ENCODE peak calls at places on chromosomes 4 and X, in nine cellular contexts. One of them, this sample, is unnamed.

GRCh38 chr4:26214994-26215393 is 105.8 kb upstream of the RBPJ start:
- DNase-seq in effector memory CD8-positive, alpha-beta T cell: no peak
- DNase-seq in endothelial cell: no peak
- DNase-seq in anterior cingulate cortex: no peak
- DNase-seq in H54: no peak
- DNase-seq in CD8-positive, alpha-beta memory T cell: no peak
- DNase-seq in PC-3: no peak
- DNase-seq in WTC11: no peak
- DNase-seq in NCI-H2107: no peak
- DNase-seq in this sample: no peak

GRCh38 chrX:96715412-96715940 is 30.8 kb downstream of the DIAPH2 start:
- DNase-seq in effector memory CD8-positive, alpha-beta T cell: no peak
- DNase-seq in endothelial cell: no peak
- DNase-seq in anterior cingulate cortex: no peak
- DNase-seq in H54: no peak
- DNase-seq in CD8-positive, alpha-beta memory T cell: no peak
- DNase-seq in PC-3: peak
- DNase-seq in WTC11: no peak
- DNase-seq in NCI-H2107: no peak
- DNase-seq in this sample: no peak

GRCh38 chr4:88975925-88976511 is 81.0 kb downstream of the FAM13A start:
- DNase-seq in effector memory CD8-positive, alpha-beta T cell: no peak
- DNase-seq in endothelial cell: no peak
- DNase-seq in anterior cingulate cortex: no peak
- DNase-seq in H54: no peak
- DNase-seq in CD8-positive, alpha-beta memory T cell: no peak
- DNase-seq in PC-3: no peak
- DNase-seq in WTC11: no peak
- DNase-seq in NCI-H2107: no peak
- DNase-seq in this sample: peak

GRCh38 chr4:105126311-105127153 is 20.1 kb upstream of the TET2 start:
- DNase-seq in effector memory CD8-positive, alpha-beta T cell: no peak
- DNase-seq in endothelial cell: no peak
- DNase-seq in anterior cingulate cortex: no peak
- DNase-seq in H54: no peak
- DNase-seq in CD8-positive, alpha-beta memory T cell: no peak
- DNase-seq in PC-3: no peak
- DNase-seq in WTC11: no peak
- DNase-seq in NCI-H2107: no peak
- DNase-seq in this sample: no peak

GRCh38 chr4:89249716-89250361 is 57.8 kb downstream of the GPRIN3 start:
- DNase-seq in effector memory CD8-positive, alpha-beta T cell: no peak
- DNase-seq in endothelial cell: no peak
- DNase-seq in anterior cingulate cortex: no peak
- DNase-seq in H54: no peak
- DNase-seq in CD8-positive, alpha-beta memory T cell: no peak
- DNase-seq in PC-3: no peak
- DNase-seq in WTC11: peak
- DNase-seq in NCI-H2107: no peak
- DNase-seq in this sample: no peak

GRCh38 chr4:177638871-177639270 is 196.6 kb upstream of the AGA start:
- DNase-seq in effector memory CD8-positive, alpha-beta T cell: no peak
- DNase-seq in endothelial cell: no peak
- DNase-seq in anterior cingulate cortex: no peak
- DNase-seq in H54: no peak
- DNase-seq in CD8-positive, alpha-beta memory T cell: no peak
- DNase-seq in PC-3: no peak
- DNase-seq in WTC11: peak
- DNase-seq in NCI-H2107: no peak
- DNase-seq in this sample: no peak

GRCh38 chrX:77070108-77070918 is 376.9 kb upstream of the FGF16 start:
- DNase-seq in effector memory CD8-positive, alpha-beta T cell: no peak
- DNase-seq in endothelial cell: no peak
- DNase-seq in anterior cingulate cortex: no peak
- DNase-seq in H54: no peak
- DNase-seq in CD8-positive, alpha-beta memory T cell: no peak
- DNase-seq in PC-3: no peak
- DNase-seq in WTC11: no peak
- DNase-seq in NCI-H2107: no peak
- DNase-seq in this sample: no peak

GRCh38 chr4:38625508-38625907 is 38.5 kb upstream of the KLF3 start:
- DNase-seq in effector memory CD8-positive, alpha-beta T cell: no peak
- DNase-seq in endothelial cell: no peak
- DNase-seq in anterior cingulate cortex: no peak
- DNase-seq in H54: no peak
- DNase-seq in CD8-positive, alpha-beta memory T cell: peak
- DNase-seq in PC-3: no peak
- DNase-seq in WTC11: no peak
- DNase-seq in NCI-H2107: no peak
- DNase-seq in this sample: no peak

GRCh38 chrX:49230500-49231232 is 2.5 kb downstream of the CACNA1F start:
- DNase-seq in effector memory CD8-positive, alpha-beta T cell: peak
- DNase-seq in endothelial cell: peak
- DNase-seq in anterior cingulate cortex: no peak
- DNase-seq in H54: no peak
- DNase-seq in CD8-positive, alpha-beta memory T cell: peak
- DNase-seq in PC-3: no peak
- DNase-seq in WTC11: peak
- DNase-seq in NCI-H2107: no peak
- DNase-seq in this sample: peak

GRCh38 chr4:156197216-156197615 is 243.6 kb upstream of the CTSO start:
- DNase-seq in effector memory CD8-positive, alpha-beta T cell: no peak
- DNase-seq in endothelial cell: no peak
- DNase-seq in anterior cingulate cortex: no peak
- DNase-seq in H54: no peak
- DNase-seq in CD8-positive, alpha-beta memory T cell: no peak
- DNase-seq in PC-3: no peak
- DNase-seq in WTC11: peak
- DNase-seq in NCI-H2107: no peak
- DNase-seq in this sample: no peak

GRCh38 chr4:81473086-81473396 is 1.3 kb upstream of the RASGEF1B start:
- DNase-seq in effector memory CD8-positive, alpha-beta T cell: no peak
- DNase-seq in endothelial cell: no peak
- DNase-seq in anterior cingulate cortex: no peak
- DNase-seq in H54: no peak
- DNase-seq in CD8-positive, alpha-beta memory T cell: no peak
- DNase-seq in PC-3: no peak
- DNase-seq in WTC11: no peak
- DNase-seq in NCI-H2107: no peak
- DNase-seq in this sample: no peak

GRCh38 chr4:168893205-168893604 is 116.8 kb downstream of the CBR4 start:
- DNase-seq in effector memory CD8-positive, alpha-beta T cell: no peak
- DNase-seq in endothelial cell: no peak
- DNase-seq in anterior cingulate cortex: no peak
- DNase-seq in H54: no peak
- DNase-seq in CD8-positive, alpha-beta memory T cell: no peak
- DNase-seq in PC-3: no peak
- DNase-seq in WTC11: no peak
- DNase-seq in NCI-H2107: no peak
- DNase-seq in this sample: no peak

GRCh38 chr4:81722229-81722900 is 250.7 kb upstream of the RASGEF1B start:
- DNase-seq in effector memory CD8-positive, alpha-beta T cell: no peak
- DNase-seq in endothelial cell: no peak
- DNase-seq in anterior cingulate cortex: no peak
- DNase-seq in H54: no peak
- DNase-seq in CD8-positive, alpha-beta memory T cell: no peak
- DNase-seq in PC-3: no peak
- DNase-seq in WTC11: no peak
- DNase-seq in NCI-H2107: peak
- DNase-seq in this sample: no peak

GRCh38 chrX:25043192-25043591 is 27.4 kb upstream of the ARX start:
- DNase-seq in effector memory CD8-positive, alpha-beta T cell: no peak
- DNase-seq in endothelial cell: no peak
- DNase-seq in anterior cingulate cortex: no peak
- DNase-seq in H54: no peak
- DNase-seq in CD8-positive, alpha-beta memory T cell: no peak
- DNase-seq in PC-3: no peak
- DNase-seq in WTC11: no peak
- DNase-seq in NCI-H2107: no peak
- DNase-seq in this sample: no peak

GRCh38 chr4:6492861-6493667 is 20.6 kb upstream of the PPP2R2C start:
- DNase-seq in effector memory CD8-positive, alpha-beta T cell: no peak
- DNase-seq in endothelial cell: no peak
- DNase-seq in anterior cingulate cortex: no peak
- DNase-seq in H54: no peak
- DNase-seq in CD8-positive, alpha-beta memory T cell: no peak
- DNase-seq in PC-3: no peak
- DNase-seq in WTC11: no peak
- DNase-seq in NCI-H2107: no peak
- DNase-seq in this sample: no peak

GRCh38 chr4:185811509-185812364 is at the start of gene SORBS2:
- DNase-seq in effector memory CD8-positive, alpha-beta T cell: no peak
- DNase-seq in endothelial cell: no peak
- DNase-seq in anterior cingulate cortex: no peak
- DNase-seq in H54: no peak
- DNase-seq in CD8-positive, alpha-beta memory T cell: no peak
- DNase-seq in PC-3: peak
- DNase-seq in WTC11: no peak
- DNase-seq in NCI-H2107: peak
- DNase-seq in this sample: peak